ENCODE peak calls at places on chromosomes 12 and 14, in four cellular contexts. W, I, K and H are unnamed samples.

GRCh38 chr12:69880566-69880965 is 55.5 kb downstream of the MYRFL start:
- DNase-seq in W (no peak), I (no peak), K (no peak), H (no peak)

GRCh38 chr14:104293851-104294627 is 155.7 kb downstream of the KIF26A start:
- DNase-seq in W (no peak), I (peak), K (peak), H (no peak)

GRCh38 chr14:88323086-88323519 is at the start of gene KCNK10:
- DNase-seq in W (no peak), I (no peak), K (no peak), H (no peak)

GRCh38 chr12:89038831-89039509 is 313.3 kb downstream of the DUSP6 start:
- DNase-seq in W (no peak), I (no peak), K (no peak), H (no peak)

GRCh38 chr12:106357549-106358409 is at the start of gene POLR3B:
- DNase-seq in W (peak), I (peak), K (peak), H (peak)

GRCh38 chr12:111448831-111449790 is 43.4 kb downstream of the SH2B3 start:
- DNase-seq in W (peak), I (no peak), K (no peak), H (no peak)

GRCh38 chr14:50263321-50263720 is 31.9 kb upstream of the SOS2 start:
- DNase-seq in W (no peak), I (no peak), K (no peak), H (no peak)

GRCh38 chr14:104881369-104881979 is 16.4 kb downstream of the CEP170B start:
- DNase-seq in W (peak), I (no peak), K (no peak), H (no peak)

GRCh38 chr12:39236994-39237393 is 205.9 kb downstream of the KIF21A start:
- DNase-seq in W (no peak), I (peak), K (no peak), H (peak)

GRCh38 chr12:49930515-49931288 is 19.8 kb upstream of the AQP2 start:
- DNase-seq in W (no peak), I (no peak), K (no peak), H (no peak)

GRCh38 chr12:7101047-7101693 is 7.8 kb downstream of the C1RL start:
- DNase-seq in W (no peak), I (no peak), K (peak), H (no peak)

GRCh38 chr14:71668186-71668912 is 263.9 kb upstream of the RGS6 start:
- DNase-seq in W (no peak), I (no peak), K (no peak), H (no peak)

GRCh38 chr14:53516261-53516774 is 363.2 kb upstream of the DDHD1 start:
- DNase-seq in W (no peak), I (no peak), K (no peak), H (no peak)

GRCh38 chr14:96267336-96267735 is 11.3 kb downstream of the BDKRB1 start:
- DNase-seq in W (no peak), I (no peak), K (no peak), H (peak)

GRCh38 chr12:116916122-116916521 is 5.4 kb downstream of the FBXW8 start:
- DNase-seq in W (no peak), I (no peak), K (no peak), H (peak)

GRCh38 chr12:113072136-113072535 is 15.6 kb downstream of the DTX1 start:
- DNase-seq in W (no peak), I (no peak), K (no peak), H (no peak)

GRCh38 chr14:94028450-94028826 is 2.3 kb downstream of the OTUB2 start:
- DNase-seq in W (no peak), I (no peak), K (no peak), H (peak)

GRCh38 chr12:128707488-128707887 is 116.3 kb downstream of the SLC15A4 start:
- DNase-seq in W (no peak), I (no peak), K (no peak), H (no peak)

GRCh38 chr12:80627773-80628172 is 79.7 kb upstream of the MYF6 start:
- DNase-seq in W (no peak), I (no peak), K (no peak), H (no peak)

GRCh38 chr12:121295746-121296617 is 527 bp downstream of the CAMKK2 start:
- DNase-seq in W (no peak), I (peak), K (peak), H (no peak)

GRCh38 chr12:6200266-6201198 is at the start of gene CD9:
- DNase-seq in W (no peak), I (peak), K (peak), H (no peak)

GRCh38 chr12:42361909-42362706 is 36.1 kb downstream of the PPHLN1 start:
- DNase-seq in W (no peak), I (no peak), K (no peak), H (no peak)

GRCh38 chr14:93032301-93032929 is 83.3 kb downstream of the ITPK1 start:
- DNase-seq in W (no peak), I (no peak), K (no peak), H (no peak)

GRCh38 chr12:123268850-123269249 is 2.8 kb downstream of the CDK2AP1 start:
- DNase-seq in W (no peak), I (no peak), K (no peak), H (no peak)

GRCh38 chr12:57761391-57761998 is 5.4 kb downstream of the CYP27B1 start:
- DNase-seq in W (no peak), I (no peak), K (no peak), H (no peak)

GRCh38 chr12:79993106-79993862 is 58.4 kb upstream of the PPP1R12A start:
- DNase-seq in W (no peak), I (no peak), K (no peak), H (no peak)

GRCh38 chr12:7188557-7189397 is 709 bp upstream of the PEX5 start:
- DNase-seq in W (peak), I (peak), K (peak), H (peak)

GRCh38 chr14:103084021-103084919 is at the start of gene LBHD2:
- DNase-seq in W (no peak), I (no peak), K (no peak), H (no peak)

GRCh38 chr14:55160989-55161388 is 30.4 kb downstream of the DLGAP5 start:
- DNase-seq in W (no peak), I (peak), K (no peak), H (no peak)

GRCh38 chr14:60214415-60215126 is 34.5 kb upstream of the PPM1A start:
- DNase-seq in W (no peak), I (no peak), K (no peak), H (no peak)

GRCh38 chr14:60215520-60216195 is 33.4 kb upstream of the PPM1A start:
- DNase-seq in W (no peak), I (no peak), K (no peak), H (no peak)

GRCh38 chr14:60212503-60213371 is 36.3 kb upstream of the PPM1A start:
- DNase-seq in W (no peak), I (no peak), K (no peak), H (no peak)

GRCh38 chr14:60214003-60214402 is 35.0 kb upstream of the PPM1A start:
- DNase-seq in W (no peak), I (no peak), K (no peak), H (no peak)

GRCh38 chr14:60215127-60215444 is 33.9 kb upstream of the PPM1A start:
- DNase-seq in W (no peak), I (no peak), K (no peak), H (no peak)
- H3K27ac ChIP-seq in W (no peak), I (no peak), K (no peak), H (no peak)

GRCh38 chr12:25975179-25975578 is 16.7 kb downstream of the RASSF8 start:
- DNase-seq in W (no peak), I (no peak), K (no peak), H (no peak)

GRCh38 chr12:25970082-25970481 is 11.6 kb downstream of the RASSF8 start:
- DNase-seq in W (no peak), I (no peak), K (no peak), H (no peak)

GRCh38 chr12:25972783-25973182 is 14.3 kb downstream of the RASSF8 start:
- DNase-seq in W (no peak), I (no peak), K (no peak), H (no peak)

GRCh38 chr12:25970916-25971674 is 12.6 kb downstream of the RASSF8 start:
- DNase-seq in W (no peak), I (no peak), K (no peak), H (no peak)

DNA sequence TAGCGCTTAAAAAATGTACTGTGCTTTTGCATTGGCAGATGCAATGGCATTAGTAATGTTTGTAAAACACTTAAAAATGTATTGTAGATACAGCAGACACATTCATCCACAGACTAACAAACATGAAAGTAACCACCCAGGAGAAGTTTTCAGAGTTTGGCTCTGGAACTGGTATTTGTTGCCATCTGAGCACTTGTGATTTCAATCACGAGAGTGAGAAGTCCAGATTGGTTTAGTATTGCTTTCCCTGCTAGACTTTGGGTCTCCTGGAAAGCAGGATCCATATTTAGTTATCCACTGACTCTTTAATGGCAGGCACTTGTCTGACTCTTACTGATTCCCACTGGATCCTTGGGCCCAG is 13.2 kb downstream of the RASSF8 start:
- DNase-seq in W (no peak), I (no peak), K (no peak), H (no peak)
- H3K27ac ChIP-seq in W (peak), I (no peak), K (no peak), H (no peak)

GRCh38 chr12:94763461-94763860 is 113.1 kb upstream of the TMCC3 start:
- DNase-seq in W (no peak), I (no peak), K (no peak), H (no peak)

GRCh38 chr12:94762259-94762942 is 112.0 kb upstream of the TMCC3 start:
- DNase-seq in W (no peak), I (no peak), K (no peak), H (peak)

GRCh38 chr12:94761559-94761958 is 111.2 kb upstream of the TMCC3 start:
- DNase-seq in W (no peak), I (peak), K (no peak), H (peak)

GRCh38 chr12:94762943-94763342 is 112.6 kb upstream of the TMCC3 start:
- DNase-seq in W (no peak), I (no peak), K (no peak), H (no peak)

DNA sequence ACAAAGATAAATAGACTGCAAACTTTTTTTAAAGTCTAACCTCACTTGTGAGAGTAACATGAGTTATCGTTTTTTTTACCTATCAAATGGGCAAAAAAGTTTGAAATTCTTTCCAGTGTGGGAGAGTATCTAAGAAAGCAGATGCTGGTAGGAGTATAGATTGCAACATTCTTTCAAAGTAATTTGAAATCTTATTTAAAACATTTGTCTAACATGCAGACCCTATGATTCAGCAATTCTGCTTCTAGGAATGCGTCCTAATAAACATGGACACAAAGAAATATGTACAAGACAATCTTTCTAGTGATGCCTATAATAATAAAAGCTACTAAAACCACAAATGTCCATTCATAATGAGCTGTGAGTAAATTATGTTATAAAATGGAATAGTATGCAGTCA is 110.4 kb upstream of the TMCC3 start:
- DNase-seq in W (no peak), I (no peak), K (no peak), H (no peak)
- H3K27ac ChIP-seq in W (no peak), I (no peak), K (no peak), H (no peak)

DNA sequence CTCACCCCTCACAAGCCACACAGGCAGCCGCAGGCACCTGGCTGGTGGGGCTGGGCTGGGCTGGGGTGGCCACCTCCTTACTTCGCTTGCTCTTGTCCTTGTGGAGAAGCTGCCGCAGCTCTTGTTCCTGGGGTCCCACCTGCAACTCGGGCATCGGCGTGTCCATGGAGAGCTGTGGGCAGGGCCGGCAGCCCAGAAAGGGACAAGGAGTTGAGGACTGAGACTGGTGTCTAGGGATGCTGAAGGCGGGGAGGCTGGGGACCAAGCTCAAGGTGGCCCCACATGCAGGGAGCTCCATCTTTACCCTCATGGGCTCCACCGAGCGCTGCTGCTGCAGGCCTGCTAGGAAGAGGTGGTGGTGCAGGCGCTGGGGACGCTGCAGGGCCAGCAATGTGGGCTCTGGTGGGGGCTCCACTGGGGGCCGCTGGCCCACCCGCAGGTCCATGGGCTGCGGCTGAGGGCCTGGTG is 21.2 kb downstream of the HDAC7 start:
- DNase-seq in W (no peak), I (no peak), K (no peak), H (no peak)
- H3K27ac ChIP-seq in W (peak), I (no peak), K (no peak), H (no peak)

GRCh38 chr12:738712-739111 is 13.7 kb upstream of the WNK1 start:
- DNase-seq in W (no peak), I (no peak), K (no peak), H (no peak)
- H3K27ac ChIP-seq in W (peak), I (no peak), K (peak), H (no peak)

DNA sequence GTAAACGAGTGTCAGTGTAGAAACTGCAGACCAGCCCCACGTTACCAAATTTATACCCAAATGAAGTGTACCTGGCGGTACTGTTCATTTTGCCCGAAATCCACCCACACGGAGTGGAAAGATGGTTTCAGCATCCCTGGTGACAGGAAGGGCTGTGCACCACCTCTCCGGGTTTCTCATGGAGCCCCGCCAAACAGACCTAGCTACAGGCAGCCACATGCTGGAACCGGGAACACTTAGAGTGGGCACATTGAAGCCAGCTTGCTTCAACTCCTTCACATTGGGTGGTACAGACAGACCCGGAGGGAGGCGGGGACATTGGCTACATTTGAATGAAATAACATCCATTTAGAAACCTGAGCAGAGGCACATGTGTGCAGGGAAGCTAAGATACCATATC is 84.4 kb downstream of the PPP2R5C start:
- DNase-seq in W (no peak), I (no peak), K (no peak), H (no peak)
- H3K27ac ChIP-seq in W (no peak), I (no peak), K (no peak), H (no peak)

DNA sequence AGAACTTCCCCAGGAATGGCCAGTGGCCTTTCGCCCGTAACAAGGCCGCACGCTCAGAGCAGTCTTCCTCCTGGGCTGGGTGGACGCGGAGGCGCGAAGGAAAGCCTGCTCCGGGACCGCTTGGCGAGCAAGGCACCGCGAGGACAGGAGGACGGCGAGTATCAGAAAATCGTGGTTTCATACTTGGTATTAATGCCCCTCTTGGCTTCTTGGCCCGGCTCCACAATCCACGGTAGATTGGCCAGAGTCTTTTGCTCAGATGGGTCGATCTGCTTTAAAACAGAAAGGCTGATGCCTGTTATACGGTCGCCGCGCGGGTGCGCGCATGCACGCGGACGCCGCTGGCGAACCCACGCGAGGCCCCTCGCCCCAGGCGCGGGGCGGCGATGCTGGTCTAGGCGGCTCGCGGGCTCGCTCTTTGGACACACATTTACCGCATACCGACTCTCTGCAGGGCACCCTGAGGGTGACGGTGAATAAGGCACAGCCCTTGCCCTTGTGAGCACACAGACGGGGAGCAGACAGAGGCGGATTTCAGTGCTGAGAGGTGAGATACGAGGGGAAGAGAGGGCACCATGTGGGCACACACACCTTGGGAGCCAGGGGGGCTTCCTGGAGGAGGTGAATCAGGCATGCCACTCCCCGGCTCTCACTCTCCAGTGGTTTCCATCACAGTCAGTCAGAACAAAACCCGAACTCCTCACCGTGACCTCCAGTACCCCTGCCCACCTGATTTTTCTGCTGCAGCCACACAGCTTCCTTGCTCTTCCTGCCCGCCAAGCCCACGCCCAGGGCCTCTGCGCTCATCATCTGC is 100.7 kb downstream of the APAF1 start:
- DNase-seq in W (no peak), I (no peak), K (no peak), H (no peak)
- H3K27ac ChIP-seq in W (no peak), I (no peak), K (no peak), H (no peak)

GRCh38 chr12:41100572-41100971 is 87.5 kb upstream of the PDZRN4 start:
- DNase-seq in W (no peak), I (no peak), K (no peak), H (no peak)

GRCh38 chr12:41106315-41106714 is 81.8 kb upstream of the PDZRN4 start:
- DNase-seq in W (no peak), I (no peak), K (no peak), H (no peak)

GRCh38 chr12:41103614-41104013 is 84.5 kb upstream of the PDZRN4 start:
- DNase-seq in W (no peak), I (no peak), K (no peak), H (no peak)

GRCh38 chr12:41096797-41097196 is 91.3 kb upstream of the PDZRN4 start:
- DNase-seq in W (no peak), I (no peak), K (no peak), H (no peak)

GRCh38 chr12:41101821-41102220 is 86.3 kb upstream of the PDZRN4 start:
- DNase-seq in W (no peak), I (no peak), K (no peak), H (no peak)
- H3K27ac ChIP-seq in W (no peak), I (no peak), K (no peak), H (no peak)

GRCh38 chr12:54262403-54262925 is 17.5 kb downstream of the CBX5 start:
- DNase-seq in W (no peak), I (no peak), K (no peak), H (no peak)
- H3K27ac ChIP-seq in W (no peak), I (peak), K (no peak), H (peak)

GRCh38 chr14:65433157-65433556 is 20.6 kb downstream of the FUT8 start:
- DNase-seq in W (no peak), I (no peak), K (no peak), H (no peak)

GRCh38 chr14:65431951-65432350 is 19.4 kb downstream of the FUT8 start:
- DNase-seq in W (no peak), I (no peak), K (no peak), H (no peak)

GRCh38 chr14:65433646-65434045 is 21.1 kb downstream of the FUT8 start:
- DNase-seq in W (no peak), I (no peak), K (no peak), H (no peak)

GRCh38 chr14:65431245-65431644 is 18.7 kb downstream of the FUT8 start:
- DNase-seq in W (no peak), I (no peak), K (no peak), H (no peak)

DNA sequence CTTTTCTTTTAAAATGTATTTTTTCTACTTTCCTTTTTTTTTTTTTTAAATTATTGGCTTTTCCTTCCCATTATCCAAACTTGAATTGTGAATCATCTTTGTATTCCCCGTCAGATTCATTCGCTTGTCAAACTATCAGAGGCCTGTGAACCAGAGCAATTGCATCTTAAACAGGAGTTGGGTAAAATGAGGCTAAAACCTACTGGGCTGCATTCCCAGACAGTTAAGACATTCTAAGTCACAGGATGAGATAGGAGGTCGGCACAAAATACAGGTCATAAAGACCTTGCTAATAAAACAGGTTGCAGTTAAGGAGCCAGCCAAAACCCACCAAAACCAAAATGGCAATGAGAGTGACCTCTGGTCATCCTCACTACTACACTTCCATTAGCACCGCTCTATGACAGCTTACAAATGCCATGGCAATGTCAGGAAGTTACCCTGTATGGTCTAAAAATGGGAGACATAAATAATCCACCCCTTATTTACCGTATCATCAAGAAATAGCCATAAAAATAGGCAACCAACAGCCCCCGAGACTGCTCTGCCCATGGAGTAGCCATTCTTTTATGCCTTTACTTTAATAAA is 19.9 kb downstream of the FUT8 start:
- DNase-seq in W (no peak), I (no peak), K (no peak), H (no peak)
- H3K27ac ChIP-seq in W (no peak), I (no peak), K (no peak), H (no peak)